ENCODE peak calls at places on chromosomes 5 and 9, in four cellular contexts. One of them, this sample, is unnamed.

GRCh38 chr9:80797841-80798688 is 891.3 kb downstream of the TLE1 start:
- DNase-seq in HTR-8/SVneo: no peak
- DNase-seq in NT2/D1: no peak
- DNase-seq in C1 segment of cervical spinal cord: no peak
- DNase-seq in this sample: no peak

GRCh38 chr9:87873607-87874319 is 8.9 kb upstream of the SPATA31E1 start:
- DNase-seq in C1 segment of cervical spinal cord: no peak
- DNase-seq in HTR-8/SVneo: no peak
- DNase-seq in NT2/D1: no peak
- DNase-seq in this sample: no peak

GRCh38 chr9:135978650-135979461 is 17.7 kb upstream of the UBAC1 start:
- DNase-seq in HTR-8/SVneo: no peak
- DNase-seq in C1 segment of cervical spinal cord: no peak
- DNase-seq in NT2/D1: no peak
- DNase-seq in this sample: no peak

GRCh38 chr9:87194471-87194870 is 247.2 kb upstream of the GAS1 start:
- DNase-seq in HTR-8/SVneo: no peak
- DNase-seq in C1 segment of cervical spinal cord: no peak
- DNase-seq in NT2/D1: no peak
- DNase-seq in this sample: no peak

GRCh38 chr5:55427157-55427556 is 107.6 kb downstream of the PLPP1 start:
- DNase-seq in NT2/D1: no peak
- DNase-seq in C1 segment of cervical spinal cord: no peak
- DNase-seq in HTR-8/SVneo: no peak
- DNase-seq in this sample: peak

GRCh38 chr5:23648656-23649055 is 141.2 kb downstream of the PRDM9 start:
- DNase-seq in HTR-8/SVneo: no peak
- DNase-seq in NT2/D1: no peak
- DNase-seq in C1 segment of cervical spinal cord: no peak
- DNase-seq in this sample: no peak

GRCh38 chr5:172920447-172920849 is 38.8 kb upstream of the RPL26L1 start:
- DNase-seq in HTR-8/SVneo: peak
- DNase-seq in NT2/D1: no peak
- DNase-seq in C1 segment of cervical spinal cord: no peak
- DNase-seq in this sample: peak

GRCh38 chr5:95113489-95113888 is 171.4 kb downstream of the MCTP1 start:
- DNase-seq in NT2/D1: peak
- DNase-seq in HTR-8/SVneo: no peak
- DNase-seq in C1 segment of cervical spinal cord: no peak
- DNase-seq in this sample: no peak

GRCh38 chr9:111630182-111631070 is 708 bp upstream of the DNAJC25 start:
- DNase-seq in C1 segment of cervical spinal cord: no peak
- DNase-seq in HTR-8/SVneo: no peak
- DNase-seq in NT2/D1: no peak
- DNase-seq in this sample: no peak

GRCh38 chr5:157994271-157994691 is 135.3 kb upstream of the CLINT1 start:
- DNase-seq in C1 segment of cervical spinal cord: no peak
- DNase-seq in NT2/D1: no peak
- DNase-seq in HTR-8/SVneo: no peak
- DNase-seq in this sample: no peak

GRCh38 chr5:97026721-97027120 is 90.8 kb downstream of the LNPEP start:
- DNase-seq in HTR-8/SVneo: no peak
- DNase-seq in C1 segment of cervical spinal cord: no peak
- DNase-seq in NT2/D1: no peak
- DNase-seq in this sample: no peak

GRCh38 chr5:61516946-61517345 is 184.9 kb downstream of the ZSWIM6 start:
- DNase-seq in NT2/D1: no peak
- DNase-seq in C1 segment of cervical spinal cord: no peak
- DNase-seq in HTR-8/SVneo: no peak
- DNase-seq in this sample: no peak

GRCh38 chr5:111584651-111585050 is 72.3 kb upstream of the STARD4 start:
- DNase-seq in HTR-8/SVneo: peak
- DNase-seq in C1 segment of cervical spinal cord: no peak
- DNase-seq in NT2/D1: no peak
- DNase-seq in this sample: no peak

GRCh38 chr5:96149021-96149420 is 187.4 kb upstream of the ELL2 start:
- DNase-seq in C1 segment of cervical spinal cord: no peak
- DNase-seq in NT2/D1: no peak
- DNase-seq in HTR-8/SVneo: no peak
- DNase-seq in this sample: no peak

GRCh38 chr9:110383491-110383890 is 45.8 kb upstream of the TXNDC8 start:
- DNase-seq in C1 segment of cervical spinal cord: no peak
- DNase-seq in HTR-8/SVneo: no peak
- DNase-seq in NT2/D1: no peak
- DNase-seq in this sample: no peak

GRCh38 chr9:19513671-19514275 is 105.0 kb downstream of the ACER2 start:
- DNase-seq in NT2/D1: no peak
- DNase-seq in HTR-8/SVneo: no peak
- DNase-seq in C1 segment of cervical spinal cord: no peak
- DNase-seq in this sample: no peak

GRCh38 chr5:34656001-34656699 is at the start of gene RAI14:
- DNase-seq in NT2/D1: no peak
- DNase-seq in C1 segment of cervical spinal cord: peak
- DNase-seq in HTR-8/SVneo: peak
- DNase-seq in this sample: no peak

GRCh38 chr9:109799792-109800191 is 19.8 kb downstream of the PALM2AKAP2 start:
- DNase-seq in C1 segment of cervical spinal cord: no peak
- DNase-seq in HTR-8/SVneo: no peak
- DNase-seq in NT2/D1: no peak
- DNase-seq in this sample: no peak

GRCh38 chr9:87865626-87866025 is 17.1 kb upstream of the SPATA31E1 start:
- DNase-seq in HTR-8/SVneo: no peak
- DNase-seq in C1 segment of cervical spinal cord: no peak
- DNase-seq in NT2/D1: no peak
- DNase-seq in this sample: no peak

GRCh38 chr5:141914797-141915196 is 8.9 kb upstream of the DELE1 start:
- DNase-seq in HTR-8/SVneo: no peak
- DNase-seq in C1 segment of cervical spinal cord: no peak
- DNase-seq in NT2/D1: no peak
- DNase-seq in this sample: no peak

GRCh38 chr9:70389642-70390266 is 24.7 kb downstream of the KLF9 start:
- DNase-seq in NT2/D1: no peak
- DNase-seq in HTR-8/SVneo: no peak
- DNase-seq in C1 segment of cervical spinal cord: no peak
- DNase-seq in this sample: no peak

GRCh38 chr9:99868845-99869244 is 37.6 kb upstream of the STX17 start:
- DNase-seq in HTR-8/SVneo: no peak
- DNase-seq in NT2/D1: no peak
- DNase-seq in C1 segment of cervical spinal cord: no peak
- DNase-seq in this sample: no peak

GRCh38 chr5:59357421-59357977 is 536.0 kb downstream of the PDE4D start:
- DNase-seq in NT2/D1: no peak
- DNase-seq in C1 segment of cervical spinal cord: no peak
- DNase-seq in HTR-8/SVneo: no peak
- DNase-seq in this sample: no peak

GRCh38 chr5:143536364-143536763 is 132.9 kb upstream of the NR3C1 start:
- DNase-seq in HTR-8/SVneo: peak
- DNase-seq in NT2/D1: no peak
- DNase-seq in C1 segment of cervical spinal cord: no peak
- DNase-seq in this sample: peak

GRCh38 chr5:35867998-35868397 is 11.3 kb downstream of the IL7R start:
- DNase-seq in HTR-8/SVneo: no peak
- DNase-seq in NT2/D1: no peak
- DNase-seq in C1 segment of cervical spinal cord: no peak
- DNase-seq in this sample: no peak

GRCh38 chr9:72977670-72978069 is 24.8 kb upstream of the ALDH1A1 start:
- DNase-seq in C1 segment of cervical spinal cord: no peak
- DNase-seq in HTR-8/SVneo: no peak
- DNase-seq in NT2/D1: no peak
- DNase-seq in this sample: no peak